ENCODE peak calls at places on chromosome 22, in six cellular contexts. Y is neural progenitor cell, T is spleen, C is Caco-2, P is A549, U is IMR-90. D is an unnamed sample.

GRCh38 chr22:27110985-27111451 is 453.6 kb downstream of the MIAT start:
- DNase-seq in Y (peak; percentile 36), T (no peak), C (peak; percentile 62), P (peak; percentile 38), U (peak; percentile 71), D (no peak)

GRCh38 chr22:31148516-31148915 is 8.2 kb upstream of the PLA2G3 start:
- DNase-seq in Y (no peak), T (no peak), C (no peak), P (no peak), U (peak; percentile 35), D (no peak)

GRCh38 chr22:45240137-45240809 is 421 bp downstream of the KIAA0930 start:
- DNase-seq in Y (peak; percentile 43), T (peak; percentile 92), C (peak; percentile 20), P (no peak), U (no peak), D (no peak)

GRCh38 chr22:44179989-44180705 is 578 bp upstream of the PARVG start:
- DNase-seq in Y (no peak), T (peak; percentile 70), C (no peak), P (no peak), U (no peak), D (no peak)

GRCh38 chr22:25966448-25966913 is 202.8 kb upstream of the SEZ6L start:
- DNase-seq in Y (peak; percentile 41), T (no peak), C (no peak), P (no peak), U (no peak), D (no peak)

GRCh38 chr22:28674121-28674563 is 5.5 kb downstream of the TTC28 start:
- DNase-seq in Y (no peak), T (no peak), C (no peak), P (no peak), U (peak; percentile 43), D (no peak)

GRCh38 chr22:36386351-36386899 is 1.3 kb downstream of the MYH9 start:
- DNase-seq in Y (peak; percentile 79), T (peak; percentile 89), C (no peak), P (no peak), U (no peak), D (peak; percentile 68)

GRCh38 chr22:45170001-45170466 is 6.3 kb downstream of the NUP50 start:
- DNase-seq in Y (no peak), T (no peak), C (peak; percentile 59), P (no peak), U (peak; percentile 44), D (no peak)

GRCh38 chr22:43197271-43197941 is 10.5 kb upstream of the TTLL12 start:
- DNase-seq in Y (no peak), T (no peak), C (no peak), P (no peak), U (no peak), D (no peak)

GRCh38 chr22:30932661-30933060 is 35.9 kb downstream of the MORC2 start:
- DNase-seq in Y (no peak), T (no peak), C (no peak), P (no peak), U (no peak), D (no peak)

GRCh38 chr22:42720263-42721044 is at the start of gene A4GALT:
- DNase-seq in Y (peak; percentile 73), T (peak; percentile 83), C (peak; percentile 37), P (no peak), U (no peak), D (peak; percentile 80)

GRCh38 chr22:38218661-38219331 is 17.0 kb downstream of the MAFF start:
- DNase-seq in Y (peak; percentile 65), T (no peak), C (peak; percentile 78), P (peak; percentile 59), U (peak; percentile 97), D (peak; percentile 89)

GRCh38 chr22:50269573-50270301 is 443 bp downstream of the MAPK11 start:
- DNase-seq in Y (no peak), T (peak; percentile 86), C (no peak), P (no peak), U (peak; percentile 31), D (peak; percentile 84)

GRCh38 chr22:49810363-49811013 is 17.2 kb downstream of the BRD1 start:
- DNase-seq in Y (no peak), T (no peak), C (no peak), P (no peak), U (peak; percentile 30), D (no peak)

GRCh38 chr22:37352481-37352880 is 70.2 kb downstream of the CYTH4 start:
- DNase-seq in Y (no peak), T (no peak), C (no peak), P (no peak), U (no peak), D (no peak)

GRCh38 chr22:17922925-17923898 is 101.1 kb downstream of the MICAL3 start:
- DNase-seq in Y (no peak), T (no peak), C (no peak), P (no peak), U (peak; percentile 89), D (no peak)

GRCh38 chr22:49960159-49960966 is at the start of gene PIM3:
- DNase-seq in Y (peak; percentile 98), T (peak; percentile 97), C (peak; percentile 95), P (peak; percentile 90), U (peak; percentile 95), D (peak; percentile 96)

GRCh38 chr22:50014655-50015401 is 2.3 kb upstream of the IL17REL start:
- DNase-seq in Y (peak; percentile 51), T (peak; percentile 70), C (no peak), P (no peak), U (no peak), D (peak; percentile 43)

GRCh38 chr22:28883917-28884753 is 763 bp downstream of the ZNRF3 start:
- DNase-seq in Y (peak; percentile 74), T (peak; percentile 90), C (peak; percentile 61), P (peak; percentile 18), U (peak; percentile 44), D (peak; percentile 75)

GRCh38 chr22:49760630-49761571 is 66.8 kb downstream of the BRD1 start:
- DNase-seq in Y (no peak), T (peak; percentile 47), C (no peak), P (no peak), U (no peak), D (no peak)

GRCh38 chr22:29351042-29351441 is 35.5 kb upstream of the RASL10A start:
- DNase-seq in Y (no peak), T (no peak), C (no peak), P (no peak), U (no peak), D (peak; percentile 3)

GRCh38 chr22:23675502-23676415 is 15.1 kb upstream of the RGL4 start:
- DNase-seq in Y (no peak), T (peak; percentile 89), C (no peak), P (no peak), U (no peak), D (peak; percentile 43)

GRCh38 chr22:46028069-46028991 is 51.4 kb upstream of the WNT7B start:
- DNase-seq in Y (no peak), T (peak; percentile 55), C (no peak), P (no peak), U (no peak), D (peak; percentile 41)

GRCh38 chr22:37079668-37080171 is 28.2 kb downstream of the KCTD17 start:
- DNase-seq in Y (no peak), T (peak; percentile 83), C (no peak), P (no peak), U (peak; percentile 76), D (no peak)

DNA sequence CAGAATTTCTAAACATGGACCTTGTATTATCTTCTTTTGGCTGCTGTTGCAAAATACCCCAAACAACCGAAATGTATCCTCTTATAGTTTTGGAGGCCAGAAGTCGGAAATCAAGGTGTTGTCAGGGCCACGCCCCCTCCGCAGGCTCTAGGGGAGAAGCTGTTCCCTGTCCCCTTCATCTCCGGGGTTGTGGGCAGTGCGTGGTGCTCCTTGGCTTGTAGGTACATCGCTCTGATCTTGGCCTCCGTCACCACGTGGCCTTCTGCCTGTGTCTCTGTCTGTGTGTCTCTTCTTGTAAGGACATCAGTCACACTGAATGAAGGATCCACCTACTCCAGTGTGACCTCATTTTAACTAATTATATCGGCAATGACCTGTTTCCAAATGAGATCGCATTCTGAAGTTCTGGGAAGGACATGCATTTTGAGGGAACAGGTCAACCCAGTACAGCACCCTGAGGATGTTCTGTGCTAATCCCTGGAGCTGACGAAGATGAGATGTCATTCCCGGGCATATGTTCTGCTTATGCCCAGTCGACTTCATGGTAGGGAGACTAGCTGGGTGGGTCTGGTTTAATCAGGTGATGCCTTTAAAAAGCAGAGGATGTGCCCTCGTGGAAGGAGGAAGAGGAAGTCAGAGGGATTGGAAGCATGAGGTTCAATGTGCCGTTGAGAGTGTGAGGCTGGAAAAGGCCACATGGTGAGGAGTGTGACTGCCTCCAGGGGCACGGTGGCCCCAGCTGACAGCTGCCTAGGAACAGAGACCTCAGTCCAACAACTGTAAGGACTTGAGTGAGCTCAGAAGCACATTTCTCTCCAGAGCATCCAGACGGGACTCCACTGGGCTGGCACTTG is 531.1 kb downstream of the TBC1D22A start:
- DNase-seq in Y (no peak), T (no peak), C (no peak), P (no peak), U (no peak), D (no peak)
- H3K9me3 ChIP-seq in Y (no peaks in the 10 kb centered on the region), T (no peaks in the 10 kb centered on the region), C (no peaks in the 10 kb centered on the region), P (no peaks in the 10 kb centered on the region), U (peaks cover 7% of the 10 kb centered on the region), D (no peaks in the 10 kb centered on the region)

DNA sequence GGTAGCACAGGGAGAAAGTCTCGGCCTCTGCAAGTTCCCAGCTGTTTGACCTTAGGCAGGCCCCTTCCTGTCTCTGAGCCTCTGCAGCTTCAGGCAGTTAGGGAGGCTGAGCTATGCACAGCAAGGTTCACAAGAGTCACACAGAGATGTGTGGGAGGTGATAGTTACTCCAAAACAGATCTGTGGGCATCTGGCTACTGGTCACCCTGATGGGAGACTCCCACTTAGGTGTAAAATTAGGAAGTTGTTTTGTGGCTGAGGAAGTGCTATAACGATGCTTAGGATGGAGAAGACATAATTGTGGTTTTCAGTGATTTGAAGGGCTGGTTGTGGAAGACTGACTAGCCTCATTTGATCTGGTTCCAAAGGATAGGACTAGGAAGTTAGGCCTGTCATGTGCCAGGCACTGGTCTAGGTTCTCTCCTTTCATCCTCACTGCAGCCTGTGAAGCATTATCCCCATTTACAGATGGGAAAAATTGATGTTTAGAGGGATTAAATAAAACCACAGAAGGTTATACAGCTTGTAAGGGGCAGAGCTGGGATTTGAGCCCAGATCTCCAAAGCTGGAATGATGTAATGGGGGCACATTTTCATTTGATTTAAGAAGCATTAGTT is 13.5 kb downstream of the ACO2 start:
- DNase-seq in Y (no peak), T (no peak), C (no peak), P (no peak), U (peak; percentile 71), D (no peak)
- H3K4me3 ChIP-seq in Y (no peak overlapping the region), T (no peak overlapping the region), C (no peak overlapping the region), P (no peak overlapping the region), U (no peak overlapping the region), D (no peak overlapping the region)

GRCh38 chr22:33119044-33119443 is 60.9 kb upstream of the SYN3 start:
- DNase-seq in Y (no peak), T (no peak), C (no peak), P (no peak), U (no peak), D (no peak)
- H3K9me3 ChIP-seq in Y (no peaks in the 10 kb centered on the region), T (no peaks in the 10 kb centered on the region), C (no peaks in the 10 kb centered on the region), P (no peaks in the 10 kb centered on the region), U (peaks cover 7% of the 10 kb centered on the region), D (no peaks in the 10 kb centered on the region)

DNA sequence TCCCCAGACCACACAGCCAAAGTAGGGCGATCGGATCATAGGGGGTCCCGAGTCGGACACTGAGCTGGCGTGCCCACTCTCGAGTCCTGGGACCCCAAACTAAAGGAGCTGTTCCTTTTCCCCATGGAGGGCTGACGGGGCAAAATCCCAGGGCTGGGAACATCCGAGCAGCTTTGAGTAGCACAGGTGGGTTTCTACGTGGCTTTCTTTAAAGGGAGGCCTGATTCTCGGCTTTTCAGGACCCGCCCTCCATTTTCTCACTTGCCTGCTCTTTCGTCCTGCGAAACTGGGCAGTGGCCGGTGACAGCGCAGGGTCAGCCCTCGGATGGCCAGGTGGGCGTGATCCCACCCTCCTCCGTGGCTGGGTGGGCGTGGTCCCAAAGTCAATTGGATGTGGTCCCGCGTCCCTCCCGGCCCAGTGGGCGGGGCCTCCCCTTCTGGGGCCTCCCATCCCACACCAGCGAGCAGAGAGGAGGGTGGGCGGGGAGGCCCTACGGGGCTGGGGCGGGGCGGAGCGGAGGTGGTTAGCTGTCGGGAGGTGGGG is 17.5 kb upstream of the TXNRD2 start:
- DNase-seq in Y (peak; percentile 99), T (peak; percentile 80), C (peak; percentile 93), P (no peak), U (peak; percentile 39), D (peak; percentile 93)
- H3K4me3 ChIP-seq in Y (peak overlapping the region; percentile 52), T (no peak overlapping the region), C (peak overlapping the region; percentile 22), P (no peak overlapping the region), U (no peak overlapping the region), D (no peak overlapping the region)

D was measured in right cardiac atrium.